ENCODE peak calls at places on chromosome X, in nine cellular contexts. H, I, O, B, F, G, Y, S and K are unnamed samples.

GRCh38 chrX:128818690-128819089 is 704.6 kb downstream of the SMARCA1 start:
- DNase-seq in B (no peak), I (no peak), O (no peak), F (peak), G (no peak), Y (no peak), S (no peak), H (no peak), K (no peak)

GRCh38 chrX:15350329-15350996 is 15.1 kb upstream of the PIGA start:
- DNase-seq in S (no peak), Y (no peak), H (peak), F (no peak), I (no peak), B (no peak), G (no peak), O (no peak), K (no peak)

GRCh38 chrX:20974326-20974725 is 399.9 kb upstream of the CNKSR2 start:
- DNase-seq in B (peak), Y (no peak), O (no peak), I (no peak), S (no peak), G (no peak), H (no peak), F (no peak), K (no peak)

GRCh38 chrX:19683817-19684216 is 168.5 kb upstream of the MAP3K15 start:
- DNase-seq in B (no peak), G (no peak), O (no peak), Y (no peak), S (no peak), I (no peak), F (no peak), H (no peak), K (no peak)

GRCh38 chrX:47176101-47176740 is 17.4 kb upstream of the UBA1 start:
- DNase-seq in O (no peak), I (no peak), H (no peak), Y (no peak), B (no peak), S (no peak), F (no peak), G (no peak), K (no peak)

GRCh38 chrX:29617725-29618124 is 597.6 kb upstream of the MAGEB2 start:
- DNase-seq in B (peak), O (no peak), F (no peak), H (no peak), S (no peak), I (no peak), Y (no peak), G (no peak), K (no peak)

GRCh38 chrX:72609313-72609712 is 36.7 kb upstream of the HDAC8 start:
- DNase-seq in Y (no peak), S (no peak), H (peak), F (peak), I (no peak), G (no peak), B (no peak), O (peak), K (no peak)

GRCh38 chrX:29308726-29309125 is 721.5 kb downstream of the IL1RAPL1 start:
- DNase-seq in Y (no peak), I (no peak), G (peak), B (no peak), H (no peak), S (no peak), F (no peak), O (no peak), K (no peak)

GRCh38 chrX:19017271-19017670 is 33.4 kb upstream of the PHKA2 start:
- DNase-seq in Y (no peak), I (no peak), H (peak), G (peak), S (peak), F (peak), B (no peak), O (peak), K (no peak)

GRCh38 chrX:74423289-74423985 is 2.1 kb downstream of the SLC16A2 start:
- DNase-seq in G (no peak), H (no peak), F (no peak), Y (no peak), I (no peak), B (no peak), O (no peak), S (no peak), K (no peak)

GRCh38 chrX:41824551-41824950 is 98.8 kb downstream of the CASK start:
- DNase-seq in Y (no peak), B (no peak), H (no peak), S (no peak), I (no peak), F (no peak), O (peak), G (no peak), K (no peak)

GRCh38 chrX:47311857-47312774 is 58.3 kb upstream of the ZNF157 start:
- DNase-seq in S (peak), B (peak), I (no peak), G (no peak), O (peak), F (peak), Y (peak), H (peak), K (no peak)

GRCh38 chrX:143768976-143769375 is 48.4 kb upstream of the SPANXN2 start:
- DNase-seq in G (no peak), H (no peak), B (no peak), O (no peak), F (no peak), Y (no peak), S (no peak), I (no peak), K (no peak)

GRCh38 chrX:9141496-9141895 is 107.6 kb upstream of the FAM9B start:
- DNase-seq in H (no peak), O (peak), Y (no peak), S (no peak), F (no peak), I (no peak), G (no peak), B (no peak), K (no peak)

GRCh38 chrX:129737921-129738320 is 858 bp upstream of the XPNPEP2 start:
- DNase-seq in G (no peak), F (no peak), O (peak), B (no peak), Y (no peak), H (no peak), I (no peak), S (no peak), K (no peak)

GRCh38 chrX:50067435-50068292 is 133.1 kb downstream of the AKAP4 start:
- DNase-seq in F (peak), B (no peak), Y (no peak), H (peak), I (no peak), S (no peak), O (peak), G (peak), K (no peak)

GRCh38 chrX:41027388-41027787 is 57.9 kb upstream of the USP9X start:
- DNase-seq in S (no peak), Y (no peak), H (no peak), G (no peak), B (peak), I (no peak), F (no peak), O (peak), K (no peak)

GRCh38 chrX:103248553-103248952 is 6.4 kb downstream of the TCEAL8 start:
- DNase-seq in Y (no peak), B (peak), H (peak), O (peak), S (no peak), F (no peak), G (no peak), I (no peak), K (no peak)

GRCh38 chrX:121642415-121642814 is 595.0 kb downstream of the GLUD2 start:
- DNase-seq in O (peak), I (no peak), F (no peak), H (no peak), B (no peak), G (no peak), Y (no peak), S (no peak), K (no peak)

GRCh38 chrX:39928704-39929439 is 168.9 kb downstream of the BCOR start:
- DNase-seq in B (no peak), G (no peak), F (no peak), O (peak), Y (no peak), H (no peak), I (no peak), S (no peak), K (no peak)

GRCh38 chrX:94178145-94178790 is 504.3 kb downstream of the FAM133A start:
- DNase-seq in B (no peak), I (no peak), F (no peak), G (no peak), Y (no peak), S (no peak), O (peak), H (no peak), K (no peak)

GRCh38 chrX:51876441-51876840 is 17.0 kb upstream of the MAGED1 start:
- DNase-seq in F (no peak), I (no peak), H (no peak), S (no peak), O (peak), Y (no peak), B (no peak), G (no peak), K (no peak)

GRCh38 chrX:53321216-53321942 is 40.0 kb upstream of the IQSEC2 start:
- DNase-seq in O (peak), G (no peak), S (no peak), F (no peak), B (no peak), Y (no peak), I (no peak), H (peak), K (no peak)

GRCh38 chrX:37871626-37872302 is 24.4 kb upstream of the DYNLT3 start:
- DNase-seq in Y (no peak), G (no peak), I (no peak), F (no peak), S (no peak), O (peak), H (no peak), B (peak), K (no peak)